ENCODE peak calls at places on chromosome 19, in five cellular contexts. X is GM12878, M is tibial artery, R is foreskin keratinocyte, L is neural progenitor cell. F is an unnamed sample.
A peak's percentile ranks its signal among the peaks of the same experiment; 100 is the strongest.

GRCh38 chr19:2446390-2446789 is 10.4 kb downstream of the LMNB2 start:
- DNase-seq in M (no peak), R (no peak), X (no peak), L (no peak), F (no peak)

GRCh38 chr19:8306235-8307054 is 1.7 kb downstream of the CD320 start:
- DNase-seq in M (no peak), R (no peak), X (no peak), L (no peak), F (no peak)

GRCh38 chr19:48992571-48993174 is 436 bp downstream of the GYS1 start:
- DNase-seq in L (no peak), R (no peak), M (peak; percentile 47), X (no peak), F (no peak)

GRCh38 chr19:5932146-5932545 is 18.1 kb downstream of the CAPS start:
- DNase-seq in R (no peak), X (no peak), L (no peak), M (no peak), F (no peak)

GRCh38 chr19:2561895-2562294 is 86.0 kb downstream of the GADD45B start:
- DNase-seq in M (no peak), X (peak; percentile 92), R (no peak), L (no peak), F (no peak)

GRCh38 chr19:51365211-51366049 is 758 bp downstream of the ETFB start:
- DNase-seq in X (no peak), L (no peak), R (no peak), M (peak; percentile 40), F (peak; percentile 24)

GRCh38 chr19:6429419-6430221 is 3.9 kb downstream of the SLC25A41 start:
- DNase-seq in R (no peak), L (no peak), M (no peak), X (no peak), F (no peak)

GRCh38 chr19:39588066-39588465 is 14.3 kb upstream of the LGALS13 start:
- DNase-seq in X (no peak), R (peak; percentile 22), L (no peak), M (no peak), F (peak; percentile 24)

GRCh38 chr19:743168-743687 is 7.7 kb upstream of the MISP start:
- DNase-seq in X (no peak), M (no peak), R (no peak), L (no peak), F (no peak)

GRCh38 chr19:40269216-40269940 is 15.8 kb downstream of the AKT2 start:
- DNase-seq in X (no peak), M (no peak), L (no peak), R (no peak), F (no peak)

GRCh38 chr19:43814663-43815352 is 12.3 kb upstream of the ZNF283 start:
- DNase-seq in X (no peak), R (no peak), M (no peak), L (no peak), F (peak; percentile 55)

GRCh38 chr19:49447485-49448431 is 3.9 kb downstream of the PIH1D1 start:
- DNase-seq in L (peak; percentile 57), R (no peak), M (no peak), X (no peak), F (no peak)

DNA sequence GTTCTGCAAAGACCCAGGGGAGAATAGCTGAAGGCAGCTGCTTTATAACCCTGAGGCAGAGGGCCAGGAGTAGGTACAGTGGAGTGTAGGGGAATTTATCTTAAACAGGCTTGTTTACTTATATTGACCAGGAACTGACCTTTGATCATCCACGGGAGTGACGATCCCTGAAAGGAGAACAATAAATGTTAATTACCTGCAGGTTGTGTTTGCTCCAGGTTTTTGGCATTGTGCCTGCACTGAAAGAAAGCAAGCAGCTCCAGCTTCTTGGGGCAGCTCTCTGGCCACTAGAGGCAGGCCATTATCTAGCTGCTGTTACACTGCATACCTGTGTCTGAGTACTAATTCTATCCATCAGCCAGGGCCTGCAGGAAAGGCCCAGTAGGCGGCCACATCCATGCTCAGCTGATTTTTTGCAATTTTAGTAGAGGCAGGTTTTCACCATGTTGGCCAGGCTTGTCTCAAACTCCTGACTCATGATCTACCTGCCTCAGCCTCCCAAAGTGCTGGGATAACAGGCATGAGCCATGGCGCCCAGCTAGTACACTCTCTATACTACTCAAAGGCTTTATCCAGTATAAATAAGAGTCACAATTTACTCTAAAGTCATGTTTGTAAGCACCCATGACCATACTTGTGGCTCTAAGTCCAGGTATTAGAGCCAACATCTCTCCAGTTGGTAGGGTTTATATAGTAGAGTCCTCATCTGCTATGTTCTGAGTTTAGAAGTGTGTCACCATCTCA is 8.5 kb upstream of the ZNF91 start:
- DNase-seq in X (no peak), M (no peak), L (peak; percentile 16), R (no peak), F (no peak)
- TF ChIP-seq CTCF in X (no peak), M (no peak), L (peak; percentile 24), R (no peak), F (no peak)

GRCh38 chr19:33346665-33347064 is 26.8 kb upstream of the CEBPG start:
- DNase-seq in R (no peak), M (no peak), X (no peak), L (no peak), F (no peak)
- H3K4me1 ChIP-seq in R (peaks cover 3% of the 10 kb centered on the region), M (no peaks in the 10 kb centered on the region), X (no peaks in the 10 kb centered on the region), L (peaks cover 10% of the 10 kb centered on the region), F (peaks cover 17% of the 10 kb centered on the region)

DNA sequence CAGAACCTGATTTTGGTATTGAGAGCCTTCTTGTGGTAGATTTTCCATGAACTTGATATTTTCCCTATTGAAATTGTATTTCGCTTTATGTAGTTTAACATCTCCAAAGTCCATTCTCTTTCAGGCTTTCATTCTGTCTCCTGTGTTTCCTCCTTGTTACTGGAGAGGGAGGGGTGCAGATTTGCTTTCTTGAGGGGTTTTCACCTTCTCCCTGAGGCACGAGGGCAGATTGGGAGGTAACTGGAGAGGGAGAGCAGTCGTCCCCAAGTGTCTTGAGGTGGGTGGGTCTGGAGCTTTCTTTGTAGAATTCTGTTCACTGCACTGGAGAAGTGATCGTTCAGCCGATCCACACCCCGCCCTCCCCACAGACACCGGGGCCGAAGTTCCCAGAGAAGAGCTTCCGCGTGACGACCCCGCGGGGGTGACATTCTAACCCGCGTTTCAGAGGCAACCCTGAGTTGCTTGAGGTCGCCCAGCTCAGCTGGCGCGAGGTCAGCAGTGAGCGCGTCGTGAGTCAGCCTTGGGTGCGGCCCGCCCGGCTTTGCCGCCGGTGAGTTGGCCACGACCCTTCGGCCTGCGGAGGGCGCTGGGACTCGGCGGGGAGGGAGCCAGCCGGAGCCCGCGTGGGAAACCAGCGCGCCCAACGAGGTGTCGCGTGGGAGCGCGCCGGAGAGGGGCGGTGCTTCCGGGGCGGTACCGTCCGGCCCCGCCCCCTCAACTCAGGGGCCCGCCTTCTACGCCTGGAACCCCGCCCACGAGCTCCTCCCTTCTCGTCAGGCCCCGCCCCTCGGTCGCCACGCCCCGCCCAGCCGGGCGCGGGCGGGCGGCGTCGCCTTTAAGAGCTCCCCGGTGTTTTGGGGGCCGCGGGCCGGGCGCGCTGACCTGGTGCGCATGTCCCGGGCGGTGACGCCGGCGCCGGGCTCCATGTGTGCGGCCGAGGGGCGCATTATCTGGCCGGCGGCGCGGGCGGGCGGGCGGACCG is at the start of gene GATAD2A:
- DNase-seq in M (peak; percentile 92), X (peak; percentile 44), R (peak; percentile 60), L (peak; percentile 96), F (peak; percentile 92)
- TF ChIP-seq CTCF in M (peak; percentile 26), X (peak; percentile 16), R (peak; percentile 62), L (peak; percentile 26), F (no peak)

GRCh38 chr19:16075430-16076153 is 703 bp upstream of the TPM4 start:
- DNase-seq in X (no peak), R (no peak), L (peak; percentile 11), M (no peak), F (no peak)
- H3K4me1 ChIP-seq in X (peaks cover 13% of the 10 kb centered on the region), R (peaks cover 15% of the 10 kb centered on the region), L (peaks cover 30% of the 10 kb centered on the region), M (peaks cover 54% of the 10 kb centered on the region), F (peaks cover 37% of the 10 kb centered on the region)

GRCh38 chr19:35784401-35785086 is 9.2 kb downstream of the ARHGAP33 start:
- DNase-seq in L (peak; percentile 87), R (no peak), X (no peak), M (no peak), F (no peak)

GRCh38 chr19:35785087-35785627 is 9.8 kb downstream of the ARHGAP33 start:
- DNase-seq in R (no peak), M (no peak), X (no peak), L (no peak), F (no peak)

GRCh38 chr19:35781650-35782049 is 6.3 kb downstream of the ARHGAP33 start:
- DNase-seq in L (no peak), R (no peak), M (no peak), X (no peak), F (no peak)

GRCh38 chr19:35782589-35782988 is 7.2 kb downstream of the ARHGAP33 start:
- DNase-seq in L (no peak), R (no peak), X (no peak), M (no peak), F (no peak)

GRCh38 chr19:35783469-35784400 is 8.4 kb downstream of the ARHGAP33 start:
- DNase-seq in X (no peak), R (no peak), L (no peak), M (no peak), F (no peak)
- TF ChIP-seq CTCF in X (no peak), R (no peak), L (peak; percentile 27), M (no peak), F (no peak)

GRCh38 chr19:56119585-56119978 is 1.5 kb downstream of the ZNF787 start:
- DNase-seq in X (no peak), L (no peak), R (no peak), M (no peak), F (peak; percentile 32)

GRCh38 chr19:56120371-56121179 is 520 bp downstream of the ZNF787 start:
- DNase-seq in R (no peak), M (peak; percentile 61), X (no peak), L (peak; percentile 74), F (peak; percentile 65)

GRCh38 chr19:56121180-56122167 is at the start of gene ZNF787:
- DNase-seq in L (peak; percentile 100), X (peak; percentile 85), R (peak; percentile 88), M (peak; percentile 98), F (peak; percentile 97)

GRCh38 chr19:56118666-56119584 is 2.2 kb downstream of the ZNF787 start:
- DNase-seq in R (no peak), M (no peak), L (no peak), X (no peak), F (no peak)

DNA sequence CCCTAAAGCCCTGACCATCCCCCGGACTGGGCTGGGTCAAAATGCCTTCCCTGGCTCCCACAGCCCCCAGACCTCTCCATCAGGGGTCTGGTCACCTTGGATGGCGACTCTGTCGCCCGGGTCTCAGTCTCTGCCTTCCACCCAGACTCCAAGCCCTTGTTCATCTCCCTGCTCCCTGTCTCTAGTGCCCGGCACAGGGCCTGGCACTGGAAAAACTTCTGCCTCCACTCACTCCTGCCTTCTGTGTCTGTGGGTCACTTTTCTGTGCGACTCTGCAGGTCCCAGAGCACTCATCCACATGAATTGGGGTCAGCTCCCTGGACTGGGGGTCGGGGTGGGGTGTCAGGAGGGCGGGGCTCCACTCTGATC is 1.1 kb downstream of the ZNF787 start:
- DNase-seq in L (no peak), R (no peak), X (no peak), M (no peak), F (no peak)
- H3K4me1 ChIP-seq in L (peaks cover 4% of the 10 kb centered on the region), R (no peaks in the 10 kb centered on the region), X (peaks cover 14% of the 10 kb centered on the region), M (peaks cover 24% of the 10 kb centered on the region), F (peaks cover 14% of the 10 kb centered on the region)

F was measured in mammary epithelial cell.